ENCODE peak calls at places on chromosomes 16 and 17, in eight cellular contexts. K is AG04450; V is effector memory CD4-positive, alpha-beta T cell; D is lung; F is heart left ventricle; B is astrocyte; I is stomach; E is ovary. R is an unnamed sample.

GRCh38 chr16:71367243-71367976 is 8.9 kb downstream of the CALB2 start:
- DNase-seq in K (no peak), V (no peak), D (no peak), F (no peak), B (no peak), I (peak; percentile 28), E (no peak), R (no peak)

GRCh38 chr17:8745586-8746500 is 1.2 kb upstream of the CCDC42 start:
- DNase-seq in K (peak; percentile 4), V (peak; percentile 66), D (peak; percentile 70), F (peak; percentile 78), B (peak; percentile 29), I (peak; percentile 68), E (peak; percentile 72), R (peak; percentile 64)

GRCh38 chr16:64165368-64165767 is 956.5 kb downstream of the CDH11 start:
- DNase-seq in K (no peak), V (no peak), D (no peak), F (no peak), B (no peak), I (no peak), E (no peak), R (no peak)

GRCh38 chr16:87878704-87879103 is 9.4 kb upstream of the SLC7A5 start:
- DNase-seq in K (no peak), V (no peak), D (no peak), F (no peak), B (no peak), I (no peak), E (no peak), R (no peak)

GRCh38 chr17:65785109-65785508 is 223.7 kb upstream of the AXIN2 start:
- DNase-seq in K (peak; percentile 90), V (no peak), D (no peak), F (no peak), B (peak; percentile 98), I (no peak), E (no peak), R (no peak)

GRCh38 chr17:31550389-31551056 is 159.0 kb downstream of the RAB11FIP4 start:
- DNase-seq in K (no peak), V (no peak), D (no peak), F (no peak), B (no peak), I (no peak), E (no peak), R (no peak)

GRCh38 chr16:84913315-84913714 is 93.5 kb downstream of the CRISPLD2 start:
- DNase-seq in K (no peak), V (no peak), D (no peak), F (no peak), B (no peak), I (no peak), E (no peak), R (no peak)

GRCh38 chr17:68381076-68381900 is 76.0 kb downstream of the WIPI1 start:
- DNase-seq in K (peak; percentile 83), V (no peak), D (peak; percentile 51), F (no peak), B (peak; percentile 96), I (peak; percentile 41), E (no peak), R (no peak)

GRCh38 chr16:20734782-20735181 is 6.8 kb downstream of the THUMPD1 start:
- DNase-seq in K (no peak), V (no peak), D (no peak), F (no peak), B (no peak), I (no peak), E (no peak), R (no peak)

GRCh38 chr16:57500578-57501111 is 14.4 kb upstream of the DOK4 start:
- DNase-seq in K (no peak), V (no peak), D (no peak), F (no peak), B (no peak), I (no peak), E (no peak), R (no peak)

GRCh38 chr17:3956983-3957382 is 7.3 kb downstream of the ATP2A3 start:
- DNase-seq in K (no peak), V (no peak), D (no peak), F (no peak), B (no peak), I (no peak), E (no peak), R (no peak)

GRCh38 chr17:50559674-50560184 is 786 bp upstream of the CACNA1G start:
- DNase-seq in K (no peak), V (no peak), D (no peak), F (no peak), B (peak; percentile 12), I (peak; percentile 53), E (peak; percentile 86), R (peak; percentile 37)

GRCh38 chr16:89134269-89134668 is 37.3 kb upstream of the CDH15 start:
- DNase-seq in K (no peak), V (no peak), D (no peak), F (no peak), B (no peak), I (no peak), E (no peak), R (no peak)

GRCh38 chr16:88387941-88388627 is 5.3 kb downstream of the ZNF469 start:
- DNase-seq in K (no peak), V (no peak), D (peak; percentile 83), F (no peak), B (peak; percentile 47), I (peak; percentile 92), E (no peak), R (no peak)

GRCh38 chr17:68320311-68320865 is 29.1 kb downstream of the ARSG start:
- DNase-seq in K (no peak), V (no peak), D (no peak), F (no peak), B (no peak), I (no peak), E (no peak), R (no peak)

DNA sequence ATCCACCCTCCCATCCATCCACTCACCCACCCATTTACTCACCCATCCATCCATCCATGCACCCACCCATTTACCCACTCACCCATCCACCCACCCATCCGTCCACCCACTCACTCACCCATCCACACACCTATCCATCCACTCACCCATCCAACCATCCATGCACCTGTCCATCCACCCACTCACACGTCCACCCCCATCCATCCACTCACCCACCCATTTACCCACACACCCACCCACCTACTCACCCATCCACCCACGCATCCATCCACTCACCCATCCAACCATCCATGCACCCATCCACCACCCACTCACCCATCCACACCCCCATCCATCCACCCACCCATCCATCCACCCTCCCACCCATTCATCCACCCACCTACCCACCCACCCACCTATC is 12.2 kb downstream of the SOX8 start:
- DNase-seq in K (no peak), V (no peak), D (no peak), F (no peak), B (no peak), I (no peak), E (no peak), R (no peak)
- H3K27me3 ChIP-seq in K (peaks cover 16% of the 10 kb centered on the region), V (no peaks in the 10 kb centered on the region), D (no peaks in the 10 kb centered on the region), F (peaks cover 21% of the 10 kb centered on the region), B (peaks cover 40% of the 10 kb centered on the region), I (peaks cover 23% of the 10 kb centered on the region), E (no peaks in the 10 kb centered on the region), R (no peaks in the 10 kb centered on the region)

GRCh38 chr16:86012221-86012620 is 113.3 kb downstream of the IRF8 start:
- DNase-seq in K (no peak), V (no peak), D (no peak), F (no peak), B (no peak), I (no peak), E (no peak), R (no peak)
- H3K27ac ChIP-seq in K (no peak overlapping the region), V (no peak overlapping the region), D (no peak overlapping the region), F (no peak overlapping the region), B (no peak overlapping the region), I (no peak overlapping the region), E (no peak overlapping the region), R (no peak overlapping the region)

GRCh38 chr17:28227278-28228108 is 91.5 kb upstream of the TMEM97 start:
- DNase-seq in K (no peak), V (no peak), D (peak; percentile 86), F (no peak), B (peak; percentile 14), I (peak; percentile 87), E (peak; percentile 15), R (peak; percentile 13)
- H3K27me3 ChIP-seq in K (peaks cover 30% of the 10 kb centered on the region), V (peaks cover 23% of the 10 kb centered on the region), D (no peaks in the 10 kb centered on the region), F (peaks cover 39% of the 10 kb centered on the region), B (peaks cover 29% of the 10 kb centered on the region), I (peaks cover 25% of the 10 kb centered on the region), E (no peaks in the 10 kb centered on the region), R (peaks cover 13% of the 10 kb centered on the region)

GRCh38 chr17:72336804-72337070 is 215.9 kb downstream of the SOX9 start:
- DNase-seq in K (no peak), V (no peak), D (no peak), F (no peak), B (no peak), I (no peak), E (no peak), R (no peak)

GRCh38 chr17:72334205-72334604 is 213.4 kb downstream of the SOX9 start:
- DNase-seq in K (peak; percentile 60), V (no peak), D (no peak), F (no peak), B (peak; percentile 64), I (no peak), E (no peak), R (no peak)

GRCh38 chr17:72333570-72333969 is 212.8 kb downstream of the SOX9 start:
- DNase-seq in K (no peak), V (no peak), D (no peak), F (no peak), B (no peak), I (no peak), E (no peak), R (no peak)

GRCh38 chr17:72338304-72338703 is 217.5 kb downstream of the SOX9 start:
- DNase-seq in K (no peak), V (no peak), D (no peak), F (no peak), B (no peak), I (no peak), E (no peak), R (no peak)

GRCh38 chr17:72336026-72336803 is 215.4 kb downstream of the SOX9 start:
- DNase-seq in K (no peak), V (no peak), D (no peak), F (no peak), B (peak; percentile 59), I (no peak), E (no peak), R (no peak)
- H3K27ac ChIP-seq in K (no peak overlapping the region), V (no peak overlapping the region), D (no peak overlapping the region), F (no peak overlapping the region), B (no peak overlapping the region), I (no peak overlapping the region), E (no peak overlapping the region), R (no peak overlapping the region)

GRCh38 chr17:70230883-70231282 is 61.6 kb downstream of the KCNJ2 start:
- DNase-seq in K (no peak), V (no peak), D (no peak), F (no peak), B (no peak), I (no peak), E (no peak), R (no peak)
- H3K27me3 ChIP-seq in K (no peaks in the 10 kb centered on the region), V (no peaks in the 10 kb centered on the region), D (no peaks in the 10 kb centered on the region), F (no peaks in the 10 kb centered on the region), B (no peaks in the 10 kb centered on the region), I (no peaks in the 10 kb centered on the region), E (no peaks in the 10 kb centered on the region), R (no peaks in the 10 kb centered on the region)

GRCh38 chr17:78081551-78081950 is 47.0 kb downstream of the TMC6 start:
- DNase-seq in K (no peak), V (no peak), D (no peak), F (no peak), B (no peak), I (no peak), E (no peak), R (no peak)
- H3K27ac ChIP-seq in K (no peak overlapping the region), V (no peak overlapping the region), D (no peak overlapping the region), F (peak overlapping the region; percentile 19), B (no peak overlapping the region), I (no peak overlapping the region), E (no peak overlapping the region), R (no peak overlapping the region)

R was measured in CD4-positive, CD25-positive, alpha-beta regulatory T cell.